ENCODE peak calls at places on chromosome 15, in eight cellular contexts. One of them, this sample, is unnamed.

GRCh38 chr15:78087944-78088772 is 4.2 kb upstream of the SH2D7 start:
- DNase-seq in tibial nerve: no peak
- DNase-seq in GM03348: no peak
- DNase-seq in neuronal stem cell: no peak
- DNase-seq in activated CD8-positive, alpha-beta T cell treated with anti-CD3 and anti-CD28 coated beads for 36 hours: peak; percentile 0
- DNase-seq in amniotic stem cell: no peak
- DNase-seq in neural progenitor cell: no peak
- DNase-seq in progenitor cell of endocrine pancreas: no peak
- DNase-seq in this sample: no peak

GRCh38 chr15:89307791-89308190 is 26.8 kb downstream of the POLG start:
- DNase-seq in tibial nerve: no peak
- DNase-seq in GM03348: peak; percentile 63
- DNase-seq in neuronal stem cell: no peak
- DNase-seq in activated CD8-positive, alpha-beta T cell treated with anti-CD3 and anti-CD28 coated beads for 36 hours: no peak
- DNase-seq in amniotic stem cell: peak; percentile 57
- DNase-seq in neural progenitor cell: no peak
- DNase-seq in progenitor cell of endocrine pancreas: no peak
- DNase-seq in this sample: no peak

GRCh38 chr15:74406992-74407705 is 26.6 kb downstream of the SEMA7A start:
- DNase-seq in tibial nerve: no peak
- DNase-seq in GM03348: peak; percentile 96
- DNase-seq in neuronal stem cell: peak; percentile 56
- DNase-seq in activated CD8-positive, alpha-beta T cell treated with anti-CD3 and anti-CD28 coated beads for 36 hours: no peak
- DNase-seq in amniotic stem cell: peak; percentile 74
- DNase-seq in neural progenitor cell: peak; percentile 79
- DNase-seq in progenitor cell of endocrine pancreas: no peak
- DNase-seq in this sample: no peak

GRCh38 chr15:28132524-28133275 is 33.6 kb upstream of the OCA2 start:
- DNase-seq in tibial nerve: no peak
- DNase-seq in GM03348: peak; percentile 69
- DNase-seq in neuronal stem cell: no peak
- DNase-seq in activated CD8-positive, alpha-beta T cell treated with anti-CD3 and anti-CD28 coated beads for 36 hours: no peak
- DNase-seq in amniotic stem cell: peak; percentile 6
- DNase-seq in neural progenitor cell: no peak
- DNase-seq in progenitor cell of endocrine pancreas: no peak
- DNase-seq in this sample: no peak

GRCh38 chr15:53882311-53882710 is 95.9 kb upstream of the UNC13C start:
- DNase-seq in tibial nerve: no peak
- DNase-seq in GM03348: no peak
- DNase-seq in neuronal stem cell: no peak
- DNase-seq in activated CD8-positive, alpha-beta T cell treated with anti-CD3 and anti-CD28 coated beads for 36 hours: no peak
- DNase-seq in amniotic stem cell: no peak
- DNase-seq in neural progenitor cell: no peak
- DNase-seq in progenitor cell of endocrine pancreas: no peak
- DNase-seq in this sample: no peak

GRCh38 chr15:78695849-78696248 is 54.8 kb upstream of the CHRNB4 start:
- DNase-seq in tibial nerve: no peak
- DNase-seq in GM03348: no peak
- DNase-seq in neuronal stem cell: no peak
- DNase-seq in activated CD8-positive, alpha-beta T cell treated with anti-CD3 and anti-CD28 coated beads for 36 hours: no peak
- DNase-seq in amniotic stem cell: no peak
- DNase-seq in neural progenitor cell: no peak
- DNase-seq in progenitor cell of endocrine pancreas: no peak
- DNase-seq in this sample: no peak

GRCh38 chr15:99432271-99433025 is 133.3 kb upstream of the MEF2A start:
- DNase-seq in tibial nerve: no peak
- DNase-seq in GM03348: no peak
- DNase-seq in neuronal stem cell: no peak
- DNase-seq in activated CD8-positive, alpha-beta T cell treated with anti-CD3 and anti-CD28 coated beads for 36 hours: no peak
- DNase-seq in amniotic stem cell: no peak
- DNase-seq in neural progenitor cell: no peak
- DNase-seq in progenitor cell of endocrine pancreas: no peak
- DNase-seq in this sample: peak; percentile 11

GRCh38 chr15:31869640-31870335 is 160.5 kb upstream of the CHRNA7 start:
- DNase-seq in tibial nerve: no peak
- DNase-seq in GM03348: peak; percentile 24
- DNase-seq in neuronal stem cell: no peak
- DNase-seq in activated CD8-positive, alpha-beta T cell treated with anti-CD3 and anti-CD28 coated beads for 36 hours: no peak
- DNase-seq in amniotic stem cell: no peak
- DNase-seq in neural progenitor cell: peak; percentile 69
- DNase-seq in progenitor cell of endocrine pancreas: no peak
- DNase-seq in this sample: no peak

GRCh38 chr15:72534522-72534921 is 60.4 kb downstream of the ARIH1 start:
- DNase-seq in tibial nerve: no peak
- DNase-seq in GM03348: no peak
- DNase-seq in neuronal stem cell: no peak
- DNase-seq in activated CD8-positive, alpha-beta T cell treated with anti-CD3 and anti-CD28 coated beads for 36 hours: peak; percentile 59
- DNase-seq in amniotic stem cell: no peak
- DNase-seq in neural progenitor cell: no peak
- DNase-seq in progenitor cell of endocrine pancreas: no peak
- DNase-seq in this sample: no peak

GRCh38 chr15:99176757-99177156 is 71.9 kb downstream of the SYNM start:
- DNase-seq in tibial nerve: no peak
- DNase-seq in GM03348: no peak
- DNase-seq in neuronal stem cell: no peak
- DNase-seq in activated CD8-positive, alpha-beta T cell treated with anti-CD3 and anti-CD28 coated beads for 36 hours: no peak
- DNase-seq in amniotic stem cell: no peak
- DNase-seq in neural progenitor cell: no peak
- DNase-seq in progenitor cell of endocrine pancreas: no peak
- DNase-seq in this sample: no peak

GRCh38 chr15:101053261-101053660 is 134.1 kb downstream of the LRRK1 start:
- DNase-seq in tibial nerve: no peak
- DNase-seq in GM03348: no peak
- DNase-seq in neuronal stem cell: no peak
- DNase-seq in activated CD8-positive, alpha-beta T cell treated with anti-CD3 and anti-CD28 coated beads for 36 hours: no peak
- DNase-seq in amniotic stem cell: no peak
- DNase-seq in neural progenitor cell: no peak
- DNase-seq in progenitor cell of endocrine pancreas: no peak
- DNase-seq in this sample: no peak

GRCh38 chr15:78909791-78910228 is 35.0 kb downstream of the CTSH start:
- DNase-seq in tibial nerve: no peak
- DNase-seq in GM03348: peak; percentile 61
- DNase-seq in neuronal stem cell: peak; percentile 68
- DNase-seq in activated CD8-positive, alpha-beta T cell treated with anti-CD3 and anti-CD28 coated beads for 36 hours: peak; percentile 46
- DNase-seq in amniotic stem cell: no peak
- DNase-seq in neural progenitor cell: peak; percentile 81
- DNase-seq in progenitor cell of endocrine pancreas: peak; percentile 30
- DNase-seq in this sample: no peak

GRCh38 chr15:91228391-91228790 is 128.3 kb downstream of the SV2B start:
- DNase-seq in tibial nerve: no peak
- DNase-seq in GM03348: no peak
- DNase-seq in neuronal stem cell: no peak
- DNase-seq in activated CD8-positive, alpha-beta T cell treated with anti-CD3 and anti-CD28 coated beads for 36 hours: no peak
- DNase-seq in amniotic stem cell: no peak
- DNase-seq in neural progenitor cell: no peak
- DNase-seq in progenitor cell of endocrine pancreas: no peak
- DNase-seq in this sample: no peak

GRCh38 chr15:78314181-78314581 is 14.8 kb upstream of the SKIC8 start:
- DNase-seq in tibial nerve: no peak
- DNase-seq in GM03348: no peak
- DNase-seq in neuronal stem cell: no peak
- DNase-seq in activated CD8-positive, alpha-beta T cell treated with anti-CD3 and anti-CD28 coated beads for 36 hours: no peak
- DNase-seq in amniotic stem cell: no peak
- DNase-seq in neural progenitor cell: no peak
- DNase-seq in progenitor cell of endocrine pancreas: no peak
- DNase-seq in this sample: no peak

GRCh38 chr15:100721758-100722550 is 119.6 kb downstream of the ASB7 start:
- DNase-seq in tibial nerve: peak; percentile 73
- DNase-seq in GM03348: peak; percentile 85
- DNase-seq in neuronal stem cell: no peak
- DNase-seq in activated CD8-positive, alpha-beta T cell treated with anti-CD3 and anti-CD28 coated beads for 36 hours: no peak
- DNase-seq in amniotic stem cell: peak; percentile 93
- DNase-seq in neural progenitor cell: no peak
- DNase-seq in progenitor cell of endocrine pancreas: no peak
- DNase-seq in this sample: peak; percentile 78

This sample was measured in gastrocnemius medialis.